ENCODE peak calls at places on chromosome X, in six cellular contexts. Q is stomach, G is colonic mucosa, V is Caco-2, T is Peyer's patch, B is hepatocyte. Y is an unnamed sample.

GRCh38 chrX:41561045-41561444 is 113.9 kb downstream of the NYX start:
- DNase-seq in G (no peak), V (no peak), B (peak; percentile 40), Q (no peak), T (peak; percentile 53), Y (no peak)

GRCh38 chrX:69093960-69094935 is 71.0 kb downstream of the PJA1 start:
- DNase-seq in G (peak; percentile 34), B (peak; percentile 74), Q (peak; percentile 48), V (peak; percentile 56), T (peak; percentile 61), Y (peak; percentile 3)

GRCh38 chrX:116230136-116230886 is 59.8 kb downstream of the AGTR2 start:
- DNase-seq in G (no peak), V (no peak), Q (no peak), B (no peak), T (no peak), Y (no peak)

GRCh38 chrX:70970482-70970999 is 39.6 kb upstream of the SLC7A3 start:
- DNase-seq in Q (no peak), G (no peak), V (no peak), B (no peak), T (no peak), Y (no peak)

GRCh38 chrX:53160297-53160983 is 64.6 kb downstream of the KDM5C start:
- DNase-seq in V (no peak), G (peak; percentile 27), Q (no peak), B (no peak), T (no peak), Y (no peak)

GRCh38 chrX:153727108-153727931 is 2.7 kb downstream of the ABCD1 start:
- DNase-seq in Q (peak; percentile 78), V (no peak), G (peak; percentile 49), T (no peak), B (no peak), Y (no peak)

GRCh38 chrX:19886888-19887531 is 390 bp downstream of the SH3KBP1 start:
- DNase-seq in T (peak; percentile 51), Q (peak; percentile 28), B (no peak), V (no peak), G (peak; percentile 28), Y (no peak)

GRCh38 chrX:41728125-41728524 is 4.1 kb downstream of the GPR82 start:
- DNase-seq in G (no peak), B (no peak), V (no peak), T (no peak), Q (no peak), Y (no peak)

GRCh38 chrX:39195156-39195555 is 393.9 kb downstream of the MID1IP1 start:
- DNase-seq in V (no peak), T (no peak), B (no peak), G (no peak), Q (no peak), Y (no peak)

GRCh38 chrX:74924449-74925209 is 623 bp downstream of the NEXMIF start:
- DNase-seq in V (peak; percentile 37), Q (peak; percentile 59), G (peak; percentile 33), T (peak; percentile 57), B (peak; percentile 63), Y (no peak)

GRCh38 chrX:102517331-102517730 is 792 bp upstream of the TMSB15A start:
- DNase-seq in T (no peak), B (no peak), Q (no peak), V (no peak), G (no peak), Y (no peak)

GRCh38 chrX:57379296-57379695 is 92.8 kb downstream of the FAAH2 start:
- DNase-seq in T (no peak), Q (no peak), G (no peak), B (no peak), V (no peak), Y (no peak)

GRCh38 chrX:72258174-72258573 is 18.9 kb downstream of the RPS4X start:
- DNase-seq in V (no peak), T (no peak), B (peak; percentile 45), Q (no peak), G (no peak), Y (no peak)

GRCh38 chrX:18702362-18703195 is 4.9 kb upstream of the PPEF1 start:
- DNase-seq in G (no peak), V (no peak), B (peak; percentile 38), T (no peak), Q (no peak), Y (no peak)

GRCh38 chrX:150038356-150038755 is 100.1 kb upstream of the EOLA2 start:
- DNase-seq in G (no peak), V (no peak), Q (no peak), B (no peak), T (no peak), Y (no peak)

GRCh38 chrX:116490091-116490490 is 27.3 kb upstream of the CT83 start:
- DNase-seq in V (no peak), T (no peak), Q (no peak), B (no peak), G (no peak), Y (no peak)

GRCh38 chrX:433771-434170 is 47.1 kb upstream of the PPP2R3B start:
- DNase-seq in T (peak; percentile 29), G (no peak), V (no peak), Q (no peak), B (no peak), Y (no peak)

GRCh38 chrX:70138622-70139021 is 5.4 kb downstream of the IGBP1 start:
- DNase-seq in Q (no peak), B (no peak), V (no peak), T (no peak), G (no peak), Y (no peak)

GRCh38 chrX:13144927-13145659 is 100.7 kb upstream of the FAM9C start:
- DNase-seq in Q (no peak), V (no peak), G (no peak), T (no peak), B (no peak), Y (no peak)

GRCh38 chrX:11792461-11793421 is 34.7 kb downstream of the MSL3 start:
- DNase-seq in T (peak; percentile 57), Q (peak; percentile 52), V (no peak), G (no peak), B (no peak), Y (no peak)

GRCh38 chrX:50626432-50626831 is 155.8 kb upstream of the DGKK start:
- DNase-seq in Q (no peak), V (no peak), B (no peak), G (no peak), T (no peak), Y (no peak)

GRCh38 chrX:121052122-121052521 is 4.7 kb downstream of the GLUD2 start:
- DNase-seq in B (no peak), T (no peak), G (no peak), V (no peak), Q (no peak), Y (no peak)

GRCh38 chrX:150616863-150617198 is 48.4 kb downstream of the MTM1 start:
- DNase-seq in G (no peak), Q (no peak), V (no peak), T (no peak), B (no peak), Y (no peak)

DNA sequence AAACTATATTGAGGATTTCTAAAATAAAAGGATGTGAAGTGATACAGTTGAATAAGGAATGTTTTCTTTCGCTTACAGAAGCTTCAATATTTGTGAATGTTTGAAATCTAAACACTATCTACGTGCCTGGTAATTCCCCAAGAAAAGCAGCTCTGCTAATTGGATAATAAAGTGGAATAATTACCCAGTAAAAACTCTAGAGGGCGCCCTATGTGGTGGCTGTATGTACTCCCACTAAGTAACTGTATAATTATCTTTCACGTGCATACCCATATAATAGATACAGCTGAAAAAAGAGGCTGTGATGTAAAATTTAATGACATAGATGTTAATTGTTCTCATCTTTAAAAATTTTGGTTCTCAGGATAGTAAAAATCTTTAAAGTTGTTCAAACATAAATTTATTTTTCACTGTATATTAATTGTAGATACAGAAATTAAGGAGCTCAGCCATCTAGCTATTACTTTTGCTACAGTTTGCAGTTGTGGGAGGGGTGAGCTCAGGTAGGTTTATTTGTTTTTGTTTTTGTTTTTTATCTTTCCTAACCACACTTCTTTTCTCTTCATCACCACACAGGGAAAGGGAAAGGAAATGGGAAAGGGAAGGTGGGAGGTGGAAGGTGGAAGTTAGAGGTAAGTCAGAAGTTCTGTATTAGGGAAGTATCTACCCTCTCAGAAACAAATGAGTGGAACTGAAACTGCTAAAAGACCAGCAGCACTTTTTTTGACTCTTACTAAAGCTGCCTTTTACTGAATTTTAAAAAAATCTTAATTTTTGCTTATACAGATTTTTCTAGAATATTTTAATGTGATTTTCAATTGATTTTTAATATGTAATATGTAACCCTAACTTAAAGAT is 151.7 kb upstream of the RPS6KA6 start:
- DNase-seq in T (no peak), V (no peak), Q (no peak), B (peak; percentile 25), G (no peak), Y (no peak)
- TF ChIP-seq CTCF in T (peak; percentile 32), V (peak; percentile 51), Q (no peak), B (peak; percentile 42), G (peak; percentile 66), Y (no peak)

GRCh38 chrX:130594453-130594916 is 192.7 kb downstream of the RBMX2 start:
- DNase-seq in G (peak; percentile 22), B (peak; percentile 12), Q (no peak), V (no peak), T (no peak), Y (no peak)
- H3K9me3 ChIP-seq in G (no peaks in the 10 kb centered on the region), B (no peaks in the 10 kb centered on the region), Q (no peaks in the 10 kb centered on the region), V (no peaks in the 10 kb centered on the region), T (no peaks in the 10 kb centered on the region), Y (no peaks in the 10 kb centered on the region)

DNA sequence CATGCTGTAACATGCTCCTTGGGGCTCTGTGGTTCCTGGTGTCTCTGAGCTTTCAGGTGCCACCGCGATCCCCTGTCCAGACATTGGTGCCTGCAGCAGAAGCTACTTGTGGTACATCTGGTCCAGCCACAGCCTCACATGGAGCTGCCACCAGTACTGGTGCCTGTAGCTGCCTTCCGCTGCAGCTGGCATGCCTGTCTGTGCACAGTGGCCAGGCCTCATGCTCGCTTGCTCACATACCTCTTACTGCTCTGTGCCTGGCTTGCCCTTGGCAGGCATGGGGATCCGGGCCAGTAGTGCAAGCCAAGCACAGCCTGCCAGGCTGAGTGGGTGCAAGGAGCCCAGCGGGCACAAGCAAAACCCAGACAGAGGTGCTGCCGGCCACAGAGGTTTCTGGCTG is 618.6 kb downstream of the DMD start:
- DNase-seq in B (no peak), Q (no peak), G (no peak), T (no peak), V (no peak), Y (no peak)
- TF ChIP-seq CTCF in B (no peak), Q (no peak), G (no peak), T (no peak), V (no peak), Y (no peak)

GRCh38 chrX:2220829-2221567 is 279.8 kb downstream of the DHRSX start:
- DNase-seq in G (no peak), Q (no peak), V (no peak), B (no peak), T (no peak), Y (no peak)
- H3K9me3 ChIP-seq in G (no peaks in the 10 kb centered on the region), Q (peaks cover 20% of the 10 kb centered on the region), V (peaks cover 13% of the 10 kb centered on the region), B (peaks cover 12% of the 10 kb centered on the region), T (peaks cover 18% of the 10 kb centered on the region), Y (peaks cover 54% of the 10 kb centered on the region)

GRCh38 chrX:79182616-79183015 is 38.1 kb downstream of the GPR174 start:
- DNase-seq in B (no peak), T (no peak), V (no peak), G (no peak), Q (no peak), Y (no peak)
- TF ChIP-seq CTCF in B (no peak), T (no peak), V (no peak), G (no peak), Q (no peak), Y (no peak)

DNA sequence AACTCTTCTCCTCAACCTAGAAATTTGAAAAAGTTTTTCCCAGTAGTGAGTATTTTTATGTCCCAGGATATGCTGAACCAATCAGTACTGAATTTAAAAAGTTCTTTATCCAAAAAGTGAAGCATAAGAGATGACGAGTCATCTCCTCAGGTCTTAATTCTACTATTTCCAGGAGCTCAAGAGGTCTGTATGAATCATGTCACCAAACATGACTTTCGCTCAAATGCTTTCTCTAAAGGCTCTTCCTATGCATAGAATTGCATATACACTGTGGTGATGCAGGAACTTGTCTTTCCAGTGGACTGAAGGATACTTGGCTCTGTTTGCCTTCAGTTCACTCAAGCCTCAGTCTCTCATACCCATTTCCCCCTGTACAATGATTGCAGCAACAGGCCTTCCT is 36.1 kb downstream of the ZNF41 start:
- DNase-seq in G (no peak), Q (no peak), B (no peak), T (no peak), V (no peak), Y (no peak)
- H3K9me3 ChIP-seq in G (peaks cover 5% of the 10 kb centered on the region), Q (peaks cover 4% of the 10 kb centered on the region), B (peaks cover 14% of the 10 kb centered on the region), T (no peaks in the 10 kb centered on the region), V (no peaks in the 10 kb centered on the region), Y (peaks cover 36% of the 10 kb centered on the region)